ENCODE peak calls at places on chromosomes 2 and 18, in nine cellular contexts. One of them, this sample, is unnamed.

GRCh38 chr18:34219651-34220050 is 5.1 kb downstream of the NOL4 start:
- DNase-seq in HepG2: no peak
- DNase-seq in keratinocyte: no peak
- DNase-seq in MM.1S: no peak
- DNase-seq in endothelial cell of umbilical vein: no peak
- DNase-seq in GM23338: no peak
- DNase-seq in mesenchymal stem cell: no peak
- DNase-seq in GM23248: no peak
- DNase-seq in IMR-90: no peak
- DNase-seq in this sample: no peak

GRCh38 chr2:235463893-235464292 is 29.9 kb upstream of the AGAP1 start:
- DNase-seq in MM.1S: no peak
- DNase-seq in GM23248: no peak
- DNase-seq in endothelial cell of umbilical vein: no peak
- DNase-seq in GM23338: no peak
- DNase-seq in mesenchymal stem cell: no peak
- DNase-seq in IMR-90: no peak
- DNase-seq in HepG2: no peak
- DNase-seq in keratinocyte: no peak
- DNase-seq in this sample: no peak

GRCh38 chr2:73979686-73980085 is 5.0 kb upstream of the TET3 start:
- DNase-seq in mesenchymal stem cell: peak; percentile 91
- DNase-seq in IMR-90: peak; percentile 92
- DNase-seq in GM23248: peak; percentile 95
- DNase-seq in HepG2: peak; percentile 35
- DNase-seq in GM23338: no peak
- DNase-seq in MM.1S: no peak
- DNase-seq in endothelial cell of umbilical vein: peak; percentile 63
- DNase-seq in keratinocyte: no peak
- DNase-seq in this sample: peak; percentile 86

GRCh38 chr18:47246027-47246971 is 5.2 kb downstream of the SKOR2 start:
- DNase-seq in mesenchymal stem cell: no peak
- DNase-seq in MM.1S: no peak
- DNase-seq in GM23338: peak; percentile 51
- DNase-seq in IMR-90: no peak
- DNase-seq in GM23248: no peak
- DNase-seq in endothelial cell of umbilical vein: no peak
- DNase-seq in keratinocyte: no peak
- DNase-seq in HepG2: no peak
- DNase-seq in this sample: no peak

GRCh38 chr18:21004721-21005120 is 106.9 kb downstream of the ROCK1 start:
- DNase-seq in IMR-90: peak; percentile 86
- DNase-seq in GM23248: peak; percentile 96
- DNase-seq in MM.1S: no peak
- DNase-seq in endothelial cell of umbilical vein: peak; percentile 42
- DNase-seq in GM23338: no peak
- DNase-seq in HepG2: no peak
- DNase-seq in keratinocyte: no peak
- DNase-seq in mesenchymal stem cell: peak; percentile 85
- DNase-seq in this sample: no peak

GRCh38 chr2:74984017-74984416 is 25.6 kb downstream of the POLE4 start:
- DNase-seq in GM23338: no peak
- DNase-seq in IMR-90: no peak
- DNase-seq in mesenchymal stem cell: no peak
- DNase-seq in endothelial cell of umbilical vein: no peak
- DNase-seq in HepG2: no peak
- DNase-seq in GM23248: no peak
- DNase-seq in MM.1S: no peak
- DNase-seq in keratinocyte: no peak
- DNase-seq in this sample: no peak

GRCh38 chr2:170512271-170512670 is 202.9 kb upstream of the SP5 start:
- DNase-seq in GM23248: no peak
- DNase-seq in IMR-90: no peak
- DNase-seq in HepG2: no peak
- DNase-seq in mesenchymal stem cell: no peak
- DNase-seq in MM.1S: no peak
- DNase-seq in GM23338: no peak
- DNase-seq in endothelial cell of umbilical vein: no peak
- DNase-seq in keratinocyte: no peak
- DNase-seq in this sample: no peak

GRCh38 chr2:160417745-160418397 is 75.7 kb downstream of the RBMS1 start:
- DNase-seq in endothelial cell of umbilical vein: peak; percentile 84
- DNase-seq in keratinocyte: no peak
- DNase-seq in HepG2: no peak
- DNase-seq in MM.1S: no peak
- DNase-seq in GM23338: peak; percentile 27
- DNase-seq in GM23248: peak; percentile 91
- DNase-seq in IMR-90: peak; percentile 95
- DNase-seq in mesenchymal stem cell: peak; percentile 96
- DNase-seq in this sample: peak; percentile 90

GRCh38 chr2:20586379-20586715 is 64.6 kb downstream of the HS1BP3 start:
- DNase-seq in MM.1S: no peak
- DNase-seq in HepG2: no peak
- DNase-seq in IMR-90: no peak
- DNase-seq in endothelial cell of umbilical vein: no peak
- DNase-seq in keratinocyte: no peak
- DNase-seq in GM23248: no peak
- DNase-seq in mesenchymal stem cell: no peak
- DNase-seq in GM23338: no peak
- DNase-seq in this sample: no peak

GRCh38 chr2:20585710-20586378 is 65.1 kb downstream of the HS1BP3 start:
- DNase-seq in keratinocyte: no peak
- DNase-seq in endothelial cell of umbilical vein: no peak
- DNase-seq in IMR-90: no peak
- DNase-seq in HepG2: no peak
- DNase-seq in mesenchymal stem cell: no peak
- DNase-seq in MM.1S: no peak
- DNase-seq in GM23248: no peak
- DNase-seq in GM23338: no peak
- DNase-seq in this sample: no peak

GRCh38 chr2:20584637-20585321 is 66.1 kb downstream of the HS1BP3 start:
- DNase-seq in GM23248: peak; percentile 94
- DNase-seq in keratinocyte: no peak
- DNase-seq in IMR-90: peak; percentile 99
- DNase-seq in MM.1S: no peak
- DNase-seq in HepG2: peak; percentile 98
- DNase-seq in GM23338: peak; percentile 94
- DNase-seq in mesenchymal stem cell: peak; percentile 93
- DNase-seq in endothelial cell of umbilical vein: peak; percentile 89
- DNase-seq in this sample: peak; percentile 97

GRCh38 chr2:20584045-20584636 is 66.8 kb downstream of the HS1BP3 start:
- DNase-seq in endothelial cell of umbilical vein: no peak
- DNase-seq in MM.1S: no peak
- DNase-seq in HepG2: no peak
- DNase-seq in keratinocyte: no peak
- DNase-seq in GM23248: peak; percentile 88
- DNase-seq in IMR-90: no peak
- DNase-seq in mesenchymal stem cell: no peak
- DNase-seq in GM23338: no peak
- DNase-seq in this sample: peak; percentile 75

DNA sequence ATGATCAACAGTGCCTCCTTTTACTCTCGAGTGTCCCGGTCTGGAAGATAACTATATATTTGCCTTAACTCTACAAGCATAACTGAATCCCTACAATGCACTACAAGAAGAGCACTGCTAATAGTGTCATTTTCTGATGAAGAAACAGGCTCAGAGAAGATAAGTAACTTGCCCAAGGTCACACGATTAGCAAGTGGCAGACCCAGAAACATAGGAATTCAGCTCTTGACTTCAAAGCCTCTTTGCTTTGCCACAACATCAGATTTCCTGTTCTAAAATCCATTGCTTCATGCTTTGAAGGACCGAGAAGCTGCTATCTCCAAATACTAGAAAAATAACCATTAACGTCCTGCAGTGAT is 65.6 kb downstream of the HS1BP3 start:
- DNase-seq in endothelial cell of umbilical vein: no peak
- DNase-seq in mesenchymal stem cell: no peak
- DNase-seq in GM23338: no peak
- DNase-seq in keratinocyte: no peak
- DNase-seq in IMR-90: no peak
- DNase-seq in HepG2: peak; percentile 98
- DNase-seq in MM.1S: no peak
- DNase-seq in GM23248: no peak
- DNase-seq in this sample: no peak
- H3K4me1 ChIP-seq in endothelial cell of umbilical vein: peaks cover 37% of the 10 kb centered on the region
- H3K4me1 ChIP-seq in mesenchymal stem cell: peaks cover 44% of the 10 kb centered on the region
- H3K4me1 ChIP-seq in GM23338: peaks cover 10% of the 10 kb centered on the region
- H3K4me1 ChIP-seq in keratinocyte: peaks cover 29% of the 10 kb centered on the region
- H3K4me1 ChIP-seq in IMR-90: peaks cover 40% of the 10 kb centered on the region
- H3K4me1 ChIP-seq in HepG2: peaks cover 100% of the 10 kb centered on the region
- H3K4me1 ChIP-seq in MM.1S: no peaks in the 10 kb centered on the region
- H3K4me1 ChIP-seq in GM23248: peaks cover 30% of the 10 kb centered on the region
- H3K4me1 ChIP-seq in this sample: peaks cover 42% of the 10 kb centered on the region

DNA sequence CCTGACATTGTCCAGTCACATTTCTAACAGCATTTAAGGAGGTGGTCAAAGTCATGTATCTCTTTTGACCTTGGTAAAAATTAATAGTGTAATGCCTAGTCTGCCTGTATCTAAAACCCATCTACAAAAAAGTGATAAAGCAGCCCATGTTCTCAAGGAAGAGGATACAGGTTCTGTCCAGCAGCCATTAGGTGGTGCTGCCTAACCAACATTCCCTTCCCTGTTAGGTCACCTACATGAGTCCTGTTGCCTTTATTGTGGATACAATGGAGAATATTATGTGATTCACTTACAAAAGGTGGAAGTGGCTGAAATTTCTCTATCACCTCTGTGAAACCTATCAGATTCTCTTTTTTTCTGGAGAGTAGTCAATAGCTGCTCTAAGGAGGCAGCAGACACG is 52.5 kb downstream of the AQP4 start:
- DNase-seq in GM23338: peak; percentile 80
- DNase-seq in mesenchymal stem cell: peak; percentile 2
- DNase-seq in keratinocyte: no peak
- DNase-seq in GM23248: peak; percentile 6
- DNase-seq in MM.1S: peak; percentile 19
- DNase-seq in endothelial cell of umbilical vein: no peak
- DNase-seq in HepG2: peak; percentile 56
- DNase-seq in IMR-90: no peak
- DNase-seq in this sample: peak; percentile 58
- H2AFZ ChIP-seq in GM23338: no peak overlapping the region
- H2AFZ ChIP-seq in mesenchymal stem cell: no peak overlapping the region
- H2AFZ ChIP-seq in keratinocyte: no peak overlapping the region
- H2AFZ ChIP-seq in GM23248: no peak overlapping the region
- H2AFZ ChIP-seq in MM.1S: no peak overlapping the region
- H2AFZ ChIP-seq in endothelial cell of umbilical vein: no peak overlapping the region
- H2AFZ ChIP-seq in HepG2: no peak overlapping the region
- H2AFZ ChIP-seq in IMR-90: no peak overlapping the region
- H2AFZ ChIP-seq in this sample: no peak overlapping the region

GRCh38 chr18:3194947-3195612 is 24.7 kb downstream of the MYOM1 start:
- DNase-seq in endothelial cell of umbilical vein: no peak
- DNase-seq in GM23338: no peak
- DNase-seq in GM23248: no peak
- DNase-seq in keratinocyte: no peak
- DNase-seq in HepG2: no peak
- DNase-seq in IMR-90: no peak
- DNase-seq in MM.1S: no peak
- DNase-seq in mesenchymal stem cell: no peak
- DNase-seq in this sample: no peak

GRCh38 chr18:3193354-3193753 is 26.4 kb downstream of the MYOM1 start:
- DNase-seq in MM.1S: no peak
- DNase-seq in IMR-90: no peak
- DNase-seq in GM23248: no peak
- DNase-seq in HepG2: no peak
- DNase-seq in mesenchymal stem cell: no peak
- DNase-seq in endothelial cell of umbilical vein: no peak
- DNase-seq in GM23338: no peak
- DNase-seq in keratinocyte: no peak
- DNase-seq in this sample: no peak

GRCh38 chr18:3189884-3190283 is 29.9 kb downstream of the MYOM1 start:
- DNase-seq in endothelial cell of umbilical vein: no peak
- DNase-seq in keratinocyte: no peak
- DNase-seq in GM23338: no peak
- DNase-seq in MM.1S: no peak
- DNase-seq in GM23248: no peak
- DNase-seq in IMR-90: no peak
- DNase-seq in HepG2: no peak
- DNase-seq in mesenchymal stem cell: no peak
- DNase-seq in this sample: peak; percentile 16

GRCh38 chr18:3192286-3192685 is 27.5 kb downstream of the MYOM1 start:
- DNase-seq in keratinocyte: no peak
- DNase-seq in HepG2: no peak
- DNase-seq in mesenchymal stem cell: no peak
- DNase-seq in IMR-90: no peak
- DNase-seq in GM23338: no peak
- DNase-seq in MM.1S: no peak
- DNase-seq in GM23248: no peak
- DNase-seq in endothelial cell of umbilical vein: no peak
- DNase-seq in this sample: no peak

GRCh38 chr18:3192752-3193151 is 27.0 kb downstream of the MYOM1 start:
- DNase-seq in endothelial cell of umbilical vein: no peak
- DNase-seq in IMR-90: no peak
- DNase-seq in mesenchymal stem cell: no peak
- DNase-seq in GM23338: no peak
- DNase-seq in keratinocyte: no peak
- DNase-seq in GM23248: no peak
- DNase-seq in HepG2: no peak
- DNase-seq in MM.1S: no peak
- DNase-seq in this sample: no peak
- H3K4me1 ChIP-seq in endothelial cell of umbilical vein: no peaks in the 10 kb centered on the region
- H3K4me1 ChIP-seq in IMR-90: no peaks in the 10 kb centered on the region
- H3K4me1 ChIP-seq in mesenchymal stem cell: no peaks in the 10 kb centered on the region
- H3K4me1 ChIP-seq in GM23338: no peaks in the 10 kb centered on the region
- H3K4me1 ChIP-seq in keratinocyte: no peaks in the 10 kb centered on the region
- H3K4me1 ChIP-seq in GM23248: no peaks in the 10 kb centered on the region
- H3K4me1 ChIP-seq in HepG2: peaks cover 7% of the 10 kb centered on the region
- H3K4me1 ChIP-seq in MM.1S: no peaks in the 10 kb centered on the region
- H3K4me1 ChIP-seq in this sample: no peaks in the 10 kb centered on the region

GRCh38 chr2:237693281-237694039 is 66.1 kb downstream of the LRRFIP1 start:
- DNase-seq in GM23338: no peak
- DNase-seq in mesenchymal stem cell: peak; percentile 74
- DNase-seq in keratinocyte: no peak
- DNase-seq in IMR-90: peak; percentile 69
- DNase-seq in GM23248: peak; percentile 87
- DNase-seq in endothelial cell of umbilical vein: peak; percentile 62
- DNase-seq in HepG2: peak; percentile 64
- DNase-seq in MM.1S: no peak
- DNase-seq in this sample: peak; percentile 73

GRCh38 chr2:237691200-237691907 is 64.0 kb downstream of the LRRFIP1 start:
- DNase-seq in mesenchymal stem cell: peak; percentile 57
- DNase-seq in endothelial cell of umbilical vein: no peak
- DNase-seq in keratinocyte: no peak
- DNase-seq in MM.1S: peak; percentile 38
- DNase-seq in IMR-90: no peak
- DNase-seq in GM23338: peak; percentile 69
- DNase-seq in HepG2: no peak
- DNase-seq in GM23248: no peak
- DNase-seq in this sample: peak; percentile 24

GRCh38 chr2:237691908-237692600 is 64.7 kb downstream of the LRRFIP1 start:
- DNase-seq in GM23338: peak; percentile 98
- DNase-seq in MM.1S: peak; percentile 92
- DNase-seq in mesenchymal stem cell: peak; percentile 91
- DNase-seq in endothelial cell of umbilical vein: peak; percentile 69
- DNase-seq in IMR-90: peak; percentile 80
- DNase-seq in keratinocyte: no peak
- DNase-seq in GM23248: peak; percentile 96
- DNase-seq in HepG2: peak; percentile 69
- DNase-seq in this sample: peak; percentile 86

GRCh38 chr2:237694423-237695194 is 67.2 kb downstream of the LRRFIP1 start:
- DNase-seq in keratinocyte: no peak
- DNase-seq in endothelial cell of umbilical vein: no peak
- DNase-seq in mesenchymal stem cell: no peak
- DNase-seq in HepG2: no peak
- DNase-seq in MM.1S: peak; percentile 30
- DNase-seq in IMR-90: no peak
- DNase-seq in GM23338: no peak
- DNase-seq in GM23248: no peak
- DNase-seq in this sample: no peak

GRCh38 chr2:237692601-237693079 is 65.3 kb downstream of the LRRFIP1 start:
- DNase-seq in endothelial cell of umbilical vein: peak; percentile 52
- DNase-seq in keratinocyte: no peak
- DNase-seq in MM.1S: no peak
- DNase-seq in GM23338: peak; percentile 61
- DNase-seq in IMR-90: no peak
- DNase-seq in GM23248: peak; percentile 59
- DNase-seq in mesenchymal stem cell: peak; percentile 49
- DNase-seq in HepG2: no peak
- DNase-seq in this sample: peak; percentile 25
- H2AFZ ChIP-seq in endothelial cell of umbilical vein: no peak overlapping the region
- H2AFZ ChIP-seq in keratinocyte: no peak overlapping the region
- H2AFZ ChIP-seq in MM.1S: no peak overlapping the region
- H2AFZ ChIP-seq in GM23338: peak overlapping the region; percentile 59
- H2AFZ ChIP-seq in IMR-90: peak overlapping the region; percentile 79
- H2AFZ ChIP-seq in GM23248: no peak overlapping the region
- H2AFZ ChIP-seq in mesenchymal stem cell: no peak overlapping the region
- H2AFZ ChIP-seq in HepG2: no peak overlapping the region
- H2AFZ ChIP-seq in this sample: peak overlapping the region; percentile 49

This sample was measured in PC-3.